ENCODE peak calls at places on chromosomes 3 and 15, in seven cellular contexts. M, C, Q, X, U, S and Y are unnamed samples.

GRCh38 chr15:94287794-94288246 is 56.5 kb downstream of the MCTP2 start:
- DNase-seq in S (no peak), C (peak; percentile 34), X (no peak), Q (no peak), M (no peak), U (no peak), Y (no peak)

GRCh38 chr3:9349321-9350117 is 13.3 kb upstream of the THUMPD3 start:
- DNase-seq in M (no peak), U (no peak), C (peak; percentile 75), X (no peak), S (no peak), Q (peak; percentile 46), Y (no peak)

GRCh38 chr3:99633887-99634558 is 4.4 kb upstream of the COL8A1 start:
- DNase-seq in Q (no peak), X (no peak), S (no peak), M (no peak), U (no peak), C (peak; percentile 43), Y (no peak)

GRCh38 chr3:150751781-150752263 is 11.1 kb downstream of the SIAH2 start:
- DNase-seq in S (peak; percentile 25), M (peak; percentile 41), X (no peak), Q (peak; percentile 74), U (no peak), C (no peak), Y (no peak)

GRCh38 chr15:89998923-89999675 is 2.0 kb upstream of the ZNF710 start:
- DNase-seq in Q (no peak), M (no peak), S (no peak), U (no peak), C (no peak), X (no peak), Y (no peak)

GRCh38 chr3:123605789-123606234 is 21.0 kb upstream of the HACD2 start:
- DNase-seq in Q (no peak), M (no peak), C (peak; percentile 44), X (no peak), U (no peak), S (no peak), Y (no peak)

GRCh38 chr15:99472416-99473145 is 93.2 kb upstream of the MEF2A start:
- DNase-seq in C (no peak), Q (no peak), S (no peak), M (no peak), U (peak; percentile 55), X (no peak), Y (peak; percentile 37)

GRCh38 chr15:88185584-88185983 is 71.0 kb downstream of the NTRK3 start:
- DNase-seq in U (no peak), Q (no peak), M (no peak), S (no peak), C (no peak), X (no peak), Y (no peak)

GRCh38 chr15:34358367-34358766 is 8.6 kb downstream of the LPCAT4 start:
- DNase-seq in S (no peak), M (no peak), Q (no peak), U (no peak), C (no peak), X (no peak), Y (no peak)